ENCODE peak calls at places on chromosome 20, in eight cellular contexts. G is tibial nerve; F is CD8-positive, alpha-beta T cell; H is RWPE1; P is HepG2; D is esophagus squamous epithelium; C is testis; K is ovary. Q is an unnamed sample.

GRCh38 chr20:7161690-7162089 is 394.2 kb downstream of the BMP2 start:
- DNase-seq in G (peak; percentile 32), F (no peak), H (peak; percentile 17), P (peak; percentile 38), D (no peak), C (peak; percentile 32), K (no peak), Q (peak; percentile 8)

GRCh38 chr20:38196592-38196991 is 31.5 kb upstream of the TGM2 start:
- DNase-seq in G (peak; percentile 76), F (no peak), H (peak; percentile 64), P (no peak), D (no peak), C (no peak), K (peak; percentile 66), Q (peak; percentile 83)

GRCh38 chr20:63733579-63734081 is 2.8 kb upstream of the LIME1 start:
- DNase-seq in G (no peak), F (no peak), H (no peak), P (no peak), D (no peak), C (no peak), K (no peak), Q (no peak)

GRCh38 chr20:45392733-45393132 is 14.6 kb upstream of the TP53TG5 start:
- DNase-seq in G (no peak), F (no peak), H (no peak), P (no peak), D (no peak), C (no peak), K (no peak), Q (no peak)

GRCh38 chr20:58665606-58666005 is 14.5 kb downstream of the STX16 start:
- DNase-seq in G (no peak), F (no peak), H (no peak), P (no peak), D (no peak), C (no peak), K (no peak), Q (no peak)

GRCh38 chr20:4490595-4491280 is 231.0 kb upstream of the PRND start:
- DNase-seq in G (no peak), F (no peak), H (no peak), P (no peak), D (no peak), C (no peak), K (no peak), Q (peak; percentile 85)

GRCh38 chr20:47456952-47457724 is 44.5 kb upstream of the NCOA3 start:
- DNase-seq in G (no peak), F (no peak), H (peak; percentile 85), P (no peak), D (no peak), C (no peak), K (no peak), Q (peak; percentile 91)

GRCh38 chr20:9978395-9979004 is 56.3 kb upstream of the ANKEF1 start:
- DNase-seq in G (peak; percentile 77), F (peak; percentile 26), H (peak; percentile 69), P (peak; percentile 82), D (no peak), C (peak; percentile 69), K (no peak), Q (peak; percentile 89)

GRCh38 chr20:57619053-57619831 is 984 bp downstream of the ZBP1 start:
- DNase-seq in G (no peak), F (peak; percentile 68), H (no peak), P (no peak), D (no peak), C (no peak), K (no peak), Q (no peak)

GRCh38 chr20:18705906-18706305 is 107.7 kb upstream of the SCP2D1 start:
- DNase-seq in G (no peak), F (no peak), H (no peak), P (no peak), D (no peak), C (no peak), K (no peak), Q (no peak)

GRCh38 chr20:18702736-18703135 is 110.8 kb upstream of the SCP2D1 start:
- DNase-seq in G (no peak), F (no peak), H (peak; percentile 41), P (no peak), D (no peak), C (no peak), K (peak; percentile 55), Q (peak; percentile 42)

GRCh38 chr20:18701969-18702368 is 111.6 kb upstream of the SCP2D1 start:
- DNase-seq in G (no peak), F (no peak), H (no peak), P (no peak), D (no peak), C (no peak), K (no peak), Q (no peak)

DNA sequence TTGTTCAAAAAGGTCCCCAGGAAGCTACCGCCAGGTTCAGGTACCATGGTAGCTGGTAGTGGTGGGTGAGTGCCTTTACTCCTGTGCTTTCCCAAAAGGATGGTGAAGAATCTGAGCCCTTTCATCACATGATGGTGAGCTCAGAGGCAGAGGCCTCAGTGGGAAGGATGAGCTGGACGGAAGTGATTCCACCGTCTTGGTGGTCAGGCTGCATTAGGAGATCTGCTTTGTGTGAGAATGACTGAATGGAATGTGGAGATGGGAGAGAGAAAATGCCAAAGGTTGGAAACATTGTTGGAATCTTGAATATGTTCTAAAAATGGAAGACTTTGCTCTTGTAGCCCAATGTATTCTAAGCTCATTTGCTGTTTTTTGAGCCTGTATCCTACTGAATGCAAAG is 108.1 kb upstream of the SCP2D1 start:
- DNase-seq in G (no peak), F (no peak), H (no peak), P (no peak), D (no peak), C (no peak), K (no peak), Q (peak; percentile 96)
- H3K27ac ChIP-seq in G (no peak overlapping the region), F (no peak overlapping the region), H (no peak overlapping the region), P (no peak overlapping the region), D (no peak overlapping the region), C (no peak overlapping the region), K (no peak overlapping the region), Q (peak overlapping the region; percentile 94)

DNA sequence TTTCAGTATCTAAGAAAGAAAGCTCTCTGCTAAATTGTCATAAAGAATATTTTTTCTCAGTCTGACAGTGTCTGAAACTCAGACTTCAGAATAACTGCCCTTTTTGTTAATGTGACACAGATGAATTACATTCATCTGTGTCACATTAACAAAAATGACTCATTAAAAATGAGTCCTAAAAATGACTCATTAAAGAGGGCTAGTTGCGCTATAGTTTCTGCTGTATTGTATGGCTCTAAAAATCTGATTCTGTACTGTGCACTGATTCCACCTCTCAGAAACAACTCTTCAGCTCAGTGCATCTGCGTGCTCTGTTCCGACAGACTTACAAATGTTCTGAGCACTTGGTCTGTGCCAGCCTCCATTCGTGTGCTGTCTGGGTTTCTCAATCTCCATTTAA is 15.0 kb downstream of the RNF114 start:
- DNase-seq in G (no peak), F (no peak), H (no peak), P (no peak), D (no peak), C (no peak), K (no peak), Q (peak; percentile 86)
- H3K27ac ChIP-seq in G (no peak overlapping the region), F (no peak overlapping the region), H (peak overlapping the region; percentile 34), P (no peak overlapping the region), D (no peak overlapping the region), C (no peak overlapping the region), K (no peak overlapping the region), Q (peak overlapping the region; percentile 74)

GRCh38 chr20:36756482-36756881 is 10.6 kb upstream of the NDRG3 start:
- DNase-seq in G (no peak), F (no peak), H (no peak), P (no peak), D (no peak), C (no peak), K (no peak), Q (no peak)
- H3K27ac ChIP-seq in G (no peak overlapping the region), F (no peak overlapping the region), H (no peak overlapping the region), P (no peak overlapping the region), D (no peak overlapping the region), C (no peak overlapping the region), K (no peak overlapping the region), Q (no peak overlapping the region)

GRCh38 chr20:36082516-36082915 is 72.0 kb upstream of the EPB41L1 start:
- DNase-seq in G (no peak), F (no peak), H (no peak), P (no peak), D (no peak), C (no peak), K (no peak), Q (no peak)

GRCh38 chr20:36086767-36087166 is 67.8 kb upstream of the EPB41L1 start:
- DNase-seq in G (no peak), F (no peak), H (peak; percentile 66), P (no peak), D (no peak), C (no peak), K (no peak), Q (no peak)

GRCh38 chr20:36084356-36084755 is 70.2 kb upstream of the EPB41L1 start:
- DNase-seq in G (no peak), F (no peak), H (no peak), P (no peak), D (no peak), C (no peak), K (no peak), Q (no peak)

GRCh38 chr20:36085686-36086267 is 68.8 kb upstream of the EPB41L1 start:
- DNase-seq in G (no peak), F (no peak), H (peak; percentile 97), P (peak; percentile 72), D (no peak), C (no peak), K (no peak), Q (peak; percentile 78)

GRCh38 chr20:36084897-36085617 is 69.5 kb upstream of the EPB41L1 start:
- DNase-seq in G (no peak), F (no peak), H (peak; percentile 81), P (peak; percentile 75), D (no peak), C (no peak), K (no peak), Q (no peak)
- H3K27ac ChIP-seq in G (no peak overlapping the region), F (no peak overlapping the region), H (peak overlapping the region; percentile 87), P (no peak overlapping the region), D (peak overlapping the region; percentile 79), C (no peak overlapping the region), K (no peak overlapping the region), Q (no peak overlapping the region)

GRCh38 chr20:53643031-53643832 is 49.6 kb upstream of the ZNF217 start:
- DNase-seq in G (no peak), F (peak; percentile 71), H (peak; percentile 95), P (no peak), D (no peak), C (no peak), K (no peak), Q (peak; percentile 89)
- H3K27ac ChIP-seq in G (peak overlapping the region; percentile 75), F (peak overlapping the region; percentile 67), H (peak overlapping the region; percentile 86), P (peak overlapping the region; percentile 93), D (peak overlapping the region; percentile 72), C (no peak overlapping the region), K (no peak overlapping the region), Q (peak overlapping the region; percentile 90)

GRCh38 chr20:33554914-33555420 is 65.1 kb downstream of the CBFA2T2 start:
- DNase-seq in G (no peak), F (peak; percentile 28), H (peak; percentile 97), P (peak; percentile 98), D (no peak), C (no peak), K (no peak), Q (peak; percentile 86)
- H3K27ac ChIP-seq in G (peak overlapping the region; percentile 34), F (peak overlapping the region; percentile 62), H (no peak overlapping the region), P (peak overlapping the region; percentile 39), D (peak overlapping the region; percentile 48), C (no peak overlapping the region), K (no peak overlapping the region), Q (peak overlapping the region; percentile 39)